ENCODE peak calls at places on chromosomes 16 and 17, in eight cellular contexts. F is sigmoid colon, E is AG04450, T is astrocyte of the spinal cord, L is colonic mucosa, Y is GM12865, C is kidney, V is upper lobe of left lung. D is an unnamed sample.

GRCh38 chr17:6501359-6501758 is 55.0 kb downstream of the PITPNM3 start:
- DNase-seq in F (peak; percentile 38), E (no peak), T (no peak), L (no peak), Y (no peak), C (no peak), V (no peak), D (no peak)

GRCh38 chr17:65550075-65550635 is 11.3 kb downstream of the AXIN2 start:
- DNase-seq in F (no peak), E (no peak), T (no peak), L (no peak), Y (no peak), C (peak; percentile 32), V (no peak), D (no peak)

GRCh38 chr16:54080524-54081008 is 206.0 kb downstream of the IRX3 start:
- DNase-seq in F (no peak), E (peak; percentile 88), T (peak; percentile 98), L (no peak), Y (no peak), C (no peak), V (peak; percentile 61), D (peak; percentile 91)

GRCh38 chr17:68324114-68324513 is 32.8 kb downstream of the ARSG start:
- DNase-seq in F (no peak), E (no peak), T (no peak), L (no peak), Y (no peak), C (no peak), V (no peak), D (no peak)

GRCh38 chr17:29079433-29079832 is 36.5 kb downstream of the PIPOX start:
- DNase-seq in F (no peak), E (no peak), T (no peak), L (no peak), Y (no peak), C (no peak), V (no peak), D (no peak)

GRCh38 chr17:596287-596686 is 118.4 kb downstream of the VPS53 start:
- DNase-seq in F (no peak), E (no peak), T (no peak), L (no peak), Y (no peak), C (no peak), V (peak; percentile 53), D (no peak)

GRCh38 chr17:62895650-62896301 is 70.3 kb upstream of the TANC2 start:
- DNase-seq in F (no peak), E (no peak), T (no peak), L (no peak), Y (no peak), C (no peak), V (no peak), D (no peak)

GRCh38 chr16:10510279-10510678 is 70.1 kb downstream of the EMP2 start:
- DNase-seq in F (no peak), E (no peak), T (no peak), L (no peak), Y (no peak), C (no peak), V (no peak), D (no peak)

GRCh38 chr16:81650982-81651562 is 128.0 kb upstream of the PLCG2 start:
- DNase-seq in F (peak; percentile 95), E (no peak), T (no peak), L (peak; percentile 56), Y (no peak), C (peak; percentile 95), V (peak; percentile 56), D (peak; percentile 33)

GRCh38 chr17:77366558-77367245 is 225.9 kb downstream of the SEC14L1 start:
- DNase-seq in F (peak; percentile 74), E (no peak), T (peak; percentile 66), L (peak; percentile 66), Y (peak; percentile 62), C (peak; percentile 78), V (no peak), D (peak; percentile 61)

GRCh38 chr17:29826045-29826692 is 103.9 kb downstream of the SSH2 start:
- DNase-seq in F (no peak), E (no peak), T (no peak), L (no peak), Y (no peak), C (no peak), V (no peak), D (no peak)

GRCh38 chr17:7440113-7440822 is 956 bp downstream of the FGF11 start:
- DNase-seq in F (peak; percentile 80), E (no peak), T (peak; percentile 6), L (peak; percentile 36), Y (peak; percentile 58), C (peak; percentile 91), V (peak; percentile 63), D (peak; percentile 22)

GRCh38 chr16:85437161-85438052 is 175.7 kb upstream of the GSE1 start:
- DNase-seq in F (peak; percentile 80), E (no peak), T (no peak), L (peak; percentile 94), Y (no peak), C (no peak), V (peak; percentile 75), D (peak; percentile 17)

GRCh38 chr17:46071796-46072195 is 72.7 kb downstream of the STH start:
- DNase-seq in F (no peak), E (no peak), T (no peak), L (no peak), Y (no peak), C (no peak), V (no peak), D (no peak)

GRCh38 chr16:79001156-79001997 is 599.2 kb downstream of the MAF start:
- DNase-seq in F (no peak), E (no peak), T (no peak), L (no peak), Y (no peak), C (no peak), V (no peak), D (no peak)

GRCh38 chr16:81821422-81822128 is 42.5 kb downstream of the PLCG2 start:
- DNase-seq in F (no peak), E (no peak), T (peak; percentile 17), L (no peak), Y (peak; percentile 95), C (no peak), V (no peak), D (no peak)

DNA sequence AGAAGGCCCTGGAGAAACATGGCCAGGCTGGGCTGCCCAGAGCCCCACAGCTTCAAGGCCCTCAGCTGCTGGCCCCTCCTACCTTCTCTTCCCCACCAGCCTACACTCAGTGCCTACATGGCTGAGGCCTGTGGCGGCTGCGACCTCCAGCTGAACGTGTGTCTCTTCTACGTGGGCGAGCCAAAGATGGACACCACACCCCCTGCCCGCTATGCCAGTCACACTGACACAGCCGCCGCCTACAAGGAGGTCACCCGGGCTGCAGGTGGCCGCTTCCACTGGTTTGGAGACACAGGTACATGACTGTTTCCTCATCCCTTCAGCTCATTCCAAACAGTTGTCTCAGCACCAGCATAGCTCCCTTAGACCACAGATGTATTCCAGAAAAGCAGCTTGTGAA is 29.5 kb upstream of the SDR42E2 start:
- DNase-seq in F (no peak), E (no peak), T (no peak), L (no peak), Y (no peak), C (no peak), V (no peak), D (no peak)
- TF ChIP-seq CTCF in F (no peak), E (no peak), T (no peak), L (no peak), Y (no peak), C (no peak), V (no peak), D (no peak)

DNA sequence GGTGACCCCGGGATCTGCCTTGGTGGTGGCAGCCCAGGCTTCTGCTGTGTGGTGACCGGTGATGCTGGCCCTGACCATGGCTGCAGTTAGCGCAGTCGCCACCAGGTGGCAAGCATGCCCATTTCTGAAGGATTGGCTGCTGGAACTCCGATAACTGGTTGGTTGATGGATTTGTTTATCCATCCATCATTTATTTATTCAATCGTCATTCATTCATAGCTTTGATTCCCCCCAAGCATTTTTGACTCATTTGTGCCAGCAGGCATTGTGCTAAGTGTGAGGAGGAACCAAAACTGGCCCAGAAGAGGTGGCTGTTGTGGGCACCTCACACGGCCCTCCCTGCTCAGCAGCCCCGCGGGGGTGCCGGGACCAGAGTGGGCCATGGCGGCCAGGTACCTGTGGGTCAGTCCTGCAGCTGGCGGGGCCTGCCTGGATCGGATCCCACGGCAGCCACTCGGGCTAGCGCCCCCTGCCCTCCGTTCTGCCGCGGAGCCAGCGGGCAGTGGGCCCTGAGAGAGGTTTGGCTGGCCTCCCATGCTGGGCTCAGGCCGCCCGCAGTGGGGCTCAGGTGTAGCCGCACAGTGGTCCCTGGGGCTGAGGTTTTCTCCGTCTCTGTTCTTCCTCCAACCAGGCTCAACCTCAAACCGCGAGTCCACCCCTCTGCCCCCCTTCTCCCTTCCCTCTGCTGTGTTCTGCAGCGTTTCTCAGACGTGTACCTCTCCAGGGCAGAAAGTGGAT is 28.8 kb upstream of the ITGA3 start:
- DNase-seq in F (peak; percentile 90), E (no peak), T (peak; percentile 77), L (peak; percentile 91), Y (peak; percentile 72), C (peak; percentile 91), V (peak; percentile 87), D (peak; percentile 81)
- H3K4me3 ChIP-seq in F (peak overlapping the region; percentile 35), E (peak overlapping the region; percentile 51), T (peak overlapping the region; percentile 4), L (no peak overlapping the region), Y (no peak overlapping the region), C (no peak overlapping the region), V (peak overlapping the region; percentile 25), D (peak overlapping the region; percentile 58)

DNA sequence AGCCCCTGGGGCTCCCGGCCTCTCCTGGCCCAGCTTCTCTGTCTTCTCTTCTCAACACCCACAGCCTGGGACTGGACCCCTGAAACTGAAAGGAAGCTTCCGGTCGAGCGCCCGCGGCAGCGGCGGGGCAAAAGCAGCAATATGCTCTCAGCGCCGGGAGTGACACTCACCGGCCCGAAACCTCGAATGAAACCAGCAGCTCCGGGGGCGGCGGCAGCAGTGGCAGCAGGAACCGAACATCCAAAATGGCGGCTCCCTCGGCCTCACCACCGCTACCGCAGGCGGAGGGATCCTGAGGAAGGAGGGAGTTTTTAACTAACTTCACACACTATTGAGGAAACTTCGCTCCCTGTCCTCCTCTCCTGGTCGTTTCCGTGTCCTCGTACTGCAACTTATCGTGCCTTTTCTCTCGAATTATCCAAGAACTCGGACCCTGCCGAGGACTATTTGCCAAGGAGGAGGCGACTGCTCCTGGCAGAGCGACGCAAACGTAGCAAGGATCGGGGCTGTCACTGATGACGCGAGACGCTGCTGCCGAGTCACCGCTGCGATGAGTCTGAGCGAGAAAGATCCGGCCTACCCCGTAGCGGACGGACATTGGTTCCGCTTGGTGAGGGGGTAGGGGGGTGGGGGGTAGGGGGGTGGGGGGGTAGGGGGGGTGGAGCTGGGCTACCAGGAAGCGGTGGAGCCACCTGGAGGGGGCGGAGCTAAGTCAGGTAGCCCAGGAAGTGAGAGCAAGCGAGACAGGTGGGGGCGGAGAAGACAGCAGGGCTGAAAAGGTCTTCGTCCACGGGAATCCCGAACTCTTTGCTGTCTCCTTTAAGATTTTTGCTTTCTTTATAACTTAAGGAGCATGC is at the start of gene AP1G1:
- DNase-seq in F (peak; percentile 98), E (peak; percentile 96), T (peak; percentile 99), L (peak; percentile 95), Y (peak; percentile 99), C (peak; percentile 99), V (peak; percentile 97), D (peak; percentile 99)
- TF ChIP-seq CTCF in F (no peak), E (no peak), T (no peak), L (no peak), Y (no peak), C (no peak), V (no peak), D (no peak)

GRCh38 chr17:81996232-81996756 is 18.9 kb downstream of the ASPSCR1 start:
- DNase-seq in F (no peak), E (no peak), T (no peak), L (no peak), Y (no peak), C (peak; percentile 69), V (no peak), D (no peak)
- H3K4me3 ChIP-seq in F (no peak overlapping the region), E (no peak overlapping the region), T (no peak overlapping the region), L (no peak overlapping the region), Y (no peak overlapping the region), C (no peak overlapping the region), V (no peak overlapping the region), D (no peak overlapping the region)

D was measured in fibroblast of the aortic adventitia.